ENCODE peak calls at places on chromosomes 5 and 9, in seven cellular contexts. G is pancreas, Q is left ventricle myocardium inferior, J is nephron progenitor cell, X is fibroblast of mammary gland, H is omental fat pad, A is cardiac muscle cell. Y is an unnamed sample.

GRCh38 chr5:60945760-60946253 is 802 bp downstream of the NDUFAF2 start:
- DNase-seq in A (peak), G (peak), H (peak), J (no peak), X (peak), Q (no peak), Y (no peak)

GRCh38 chr9:89427621-89428221 is 70.2 kb downstream of the SEMA4D start:
- DNase-seq in X (peak), Q (no peak), G (no peak), H (no peak), A (no peak), J (no peak), Y (peak)

GRCh38 chr9:116464987-116465571 is 222.0 kb upstream of the TRIM32 start:
- DNase-seq in A (peak), X (no peak), G (peak), Q (no peak), J (no peak), H (no peak), Y (no peak)

GRCh38 chr5:143341807-143342570 is 61.5 kb downstream of the NR3C1 start:
- DNase-seq in J (no peak), G (no peak), X (peak), H (no peak), Q (no peak), A (peak), Y (no peak)

GRCh38 chr9:100534401-100534800 is 43.5 kb upstream of the CAVIN4 start:
- DNase-seq in G (no peak), H (no peak), Q (no peak), J (no peak), A (no peak), X (no peak), Y (no peak)

GRCh38 chr9:19481971-19482404 is 73.2 kb downstream of the ACER2 start:
- DNase-seq in H (no peak), G (no peak), X (no peak), A (no peak), J (no peak), Q (no peak), Y (no peak)

GRCh38 chr5:107766439-107766838 is 95.7 kb upstream of the EFNA5 start:
- DNase-seq in G (no peak), A (no peak), H (no peak), Q (no peak), X (no peak), J (no peak), Y (no peak)

GRCh38 chr5:74386571-74387334 is 253.8 kb downstream of the ENC1 start:
- DNase-seq in J (no peak), G (no peak), Q (no peak), X (peak), H (no peak), A (no peak), Y (no peak)

GRCh38 chr9:88189371-88189770 is 51.1 kb upstream of the SPATA31C2 start:
- DNase-seq in A (no peak), G (no peak), H (no peak), X (no peak), J (no peak), Q (no peak), Y (no peak)

GRCh38 chr5:155883966-155884555 is 442.9 kb upstream of the SGCD start:
- DNase-seq in Q (no peak), H (no peak), X (no peak), G (no peak), J (peak), A (no peak), Y (no peak)

GRCh38 chr9:133098104-133098754 is 22.8 kb downstream of the RALGDS start:
- DNase-seq in G (no peak), H (no peak), X (no peak), A (no peak), J (no peak), Q (no peak), Y (no peak)

GRCh38 chr9:128007566-128008138 is 26.9 kb upstream of the EEIG1 start:
- DNase-seq in Q (peak), G (peak), H (no peak), J (no peak), X (peak), A (peak), Y (peak)

GRCh38 chr5:14487896-14488570 is 93.6 kb upstream of the OTULINL start:
- DNase-seq in A (peak), H (no peak), G (no peak), X (no peak), Q (no peak), J (no peak), Y (peak)

GRCh38 chr5:151178779-151179488 is 21.4 kb upstream of the ANXA6 start:
- DNase-seq in A (no peak), H (no peak), X (no peak), G (no peak), Q (no peak), J (no peak), Y (no peak)

GRCh38 chr5:55714339-55714738 is 2.2 kb upstream of the SLC38A9 start:
- DNase-seq in J (no peak), Q (no peak), A (no peak), X (no peak), G (no peak), H (no peak), Y (no peak)

GRCh38 chr9:135914921-135915320 is 7.6 kb upstream of the CAMSAP1 start:
- DNase-seq in Q (no peak), G (no peak), A (no peak), X (peak), J (no peak), H (no peak), Y (no peak)

GRCh38 chr5:153619706-153620105 is 129.2 kb downstream of the GRIA1 start:
- DNase-seq in A (peak), H (no peak), J (no peak), X (peak), Q (no peak), G (no peak), Y (no peak)

GRCh38 chr5:54390015-54390414 is 65.5 kb upstream of the HSPB3 start:
- DNase-seq in A (peak), X (peak), G (peak), H (no peak), J (no peak), Q (no peak), Y (no peak)

GRCh38 chr5:172361566-172362238 is 78.1 kb upstream of the UBTD2 start:
- DNase-seq in Q (no peak), H (peak), J (no peak), G (no peak), X (peak), A (peak), Y (no peak)

GRCh38 chr5:55134053-55134722 is 25.8 kb upstream of the GPX8 start:
- DNase-seq in A (no peak), X (no peak), Q (no peak), H (no peak), J (no peak), G (no peak), Y (no peak)

GRCh38 chr9:137046094-137046787 is at the start of gene NPDC1:
- DNase-seq in G (peak), J (peak), H (peak), X (peak), Q (peak), A (peak), Y (peak)

GRCh38 chr5:142057697-142058056 is 44.9 kb upstream of the GNPDA1 start:
- DNase-seq in G (no peak), H (no peak), J (no peak), Q (no peak), X (no peak), A (no peak), Y (no peak)

GRCh38 chr5:142063376-142063775 is 45.2 kb upstream of the NDFIP1 start:
- DNase-seq in J (no peak), A (no peak), G (no peak), Q (no peak), X (no peak), H (no peak), Y (no peak)

GRCh38 chr5:142063878-142064331 is 44.7 kb upstream of the NDFIP1 start:
- DNase-seq in J (peak), Q (peak), X (peak), H (peak), A (peak), G (peak), Y (no peak)

GRCh38 chr5:142056831-142057696 is 44.2 kb upstream of the GNPDA1 start:
- DNase-seq in A (no peak), H (no peak), G (no peak), J (no peak), Q (no peak), X (no peak), Y (no peak)

GRCh38 chr5:142059304-142059940 is 46.6 kb upstream of the GNPDA1 start:
- DNase-seq in X (peak), Q (no peak), G (peak), A (peak), J (no peak), H (no peak), Y (no peak)
- TF ChIP-seq CTCF in X (peak), Q (peak), G (no peak), A (peak), J (no peak), H (no peak), Y (no peak)

GRCh38 chr5:73096239-73096575 is 24.2 kb upstream of the TMEM171 start:
- DNase-seq in A (no peak), G (no peak), X (no peak), Q (no peak), H (no peak), J (no peak), Y (no peak)

GRCh38 chr5:73095564-73096238 is 24.7 kb upstream of the TMEM171 start:
- DNase-seq in A (no peak), J (no peak), G (no peak), Q (no peak), H (no peak), X (no peak), Y (no peak)

GRCh38 chr5:73094415-73094814 is 26.0 kb upstream of the TMEM171 start:
- DNase-seq in X (no peak), G (no peak), A (no peak), Q (no peak), H (no peak), J (no peak), Y (no peak)

GRCh38 chr5:73100109-73100508 is 20.3 kb upstream of the TMEM171 start:
- DNase-seq in J (no peak), G (no peak), X (no peak), A (no peak), Q (no peak), H (no peak), Y (no peak)

GRCh38 chr5:73097740-73098139 is 22.6 kb upstream of the TMEM171 start:
- DNase-seq in H (no peak), G (no peak), A (no peak), X (no peak), Q (no peak), J (no peak), Y (no peak)
- TF ChIP-seq CTCF in H (no peak), G (no peak), A (no peak), X (no peak), Q (no peak), J (no peak), Y (no peak)

GRCh38 chr5:168874713-168875380 is 295.7 kb upstream of the PANK3 start:
- DNase-seq in Q (no peak), X (peak), J (no peak), G (no peak), H (no peak), A (peak), Y (no peak)
- TF ChIP-seq CTCF in Q (peak), X (peak), J (peak), G (no peak), H (no peak), A (peak), Y (no peak)

GRCh38 chr9:123081824-123082223 is 48.4 kb downstream of the GPR21 start:
- DNase-seq in Q (no peak), X (peak), G (no peak), A (peak), J (peak), H (no peak), Y (no peak)
- TF ChIP-seq CTCF in Q (peak), X (peak), G (peak), A (peak), J (peak), H (no peak), Y (peak)

GRCh38 chr5:51398875-51399635 is 15.8 kb downstream of the ISL1 start:
- DNase-seq in H (no peak), G (no peak), X (no peak), J (peak), Q (no peak), A (no peak), Y (no peak)

GRCh38 chr5:51399636-51399993 is 16.4 kb downstream of the ISL1 start:
- DNase-seq in X (no peak), J (no peak), G (no peak), A (no peak), H (no peak), Q (no peak), Y (no peak)

GRCh38 chr5:51404256-51404655 is 21.0 kb downstream of the ISL1 start:
- DNase-seq in X (no peak), J (no peak), H (no peak), Q (no peak), G (no peak), A (no peak), Y (no peak)
- TF ChIP-seq CTCF in X (no peak), J (no peak), H (no peak), Q (no peak), G (no peak), A (no peak), Y (no peak)